ENCODE peak calls at places on chromosome 5, in seven cellular contexts. E, L, H, R, S, C and B are unnamed samples.

GRCh38 chr5:157212307-157212706 is 31.7 kb downstream of the ITK start:
- DNase-seq in E (no peak), L (no peak), H (no peak), R (no peak), S (no peak), C (no peak), B (no peak)

GRCh38 chr5:20359377-20359776 is 371.4 kb upstream of the CDH18 start:
- DNase-seq in E (peak), L (no peak), H (no peak), R (no peak), S (no peak), C (no peak), B (no peak)

GRCh38 chr5:174022384-174023095 is 23.0 kb upstream of the NSG2 start:
- DNase-seq in E (no peak), L (no peak), H (no peak), R (no peak), S (no peak), C (no peak), B (peak)

GRCh38 chr5:8683528-8683927 is 814.6 kb downstream of the MTRR start:
- DNase-seq in E (no peak), L (no peak), H (no peak), R (no peak), S (no peak), C (no peak), B (no peak)

GRCh38 chr5:122182491-122182921 is 53.2 kb downstream of the ZNF474 start:
- DNase-seq in E (peak), L (peak), H (no peak), R (no peak), S (no peak), C (no peak), B (peak)

GRCh38 chr5:21709766-21710165 is 1143.4 kb downstream of the CDH12 start:
- DNase-seq in E (no peak), L (no peak), H (no peak), R (no peak), S (no peak), C (no peak), B (no peak)

GRCh38 chr5:179240561-179240960 is 104.7 kb downstream of the ADAMTS2 start:
- DNase-seq in E (no peak), L (no peak), H (no peak), R (no peak), S (no peak), C (no peak), B (no peak)

GRCh38 chr5:95709967-95710650 is 21.0 kb upstream of the RHOBTB3 start:
- DNase-seq in E (no peak), L (no peak), H (no peak), R (no peak), S (no peak), C (no peak), B (peak)

GRCh38 chr5:71658916-71659661 is 60.0 kb upstream of the CARTPT start:
- DNase-seq in E (peak), L (peak), H (no peak), R (no peak), S (no peak), C (no peak), B (no peak)

GRCh38 chr5:10836991-10837390 is 76.0 kb upstream of the DAP start:
- DNase-seq in E (no peak), L (peak), H (no peak), R (no peak), S (no peak), C (no peak), B (peak)

GRCh38 chr5:14932902-14933475 is 61.4 kb upstream of the ANKH start:
- DNase-seq in E (no peak), L (no peak), H (no peak), R (no peak), S (no peak), C (no peak), B (no peak)

GRCh38 chr5:139844472-139845145 is 49.0 kb downstream of the PSD2 start:
- DNase-seq in E (peak), L (peak), H (peak), R (peak), S (peak), C (peak), B (peak)

GRCh38 chr5:77638204-77638762 is at the start of gene OTP:
- DNase-seq in E (no peak), L (no peak), H (no peak), R (no peak), S (no peak), C (no peak), B (no peak)

GRCh38 chr5:132674671-132675506 is 1.1 kb downstream of the IL4 start:
- DNase-seq in E (peak), L (peak), H (no peak), R (no peak), S (no peak), C (no peak), B (peak)

GRCh38 chr5:149583394-149583793 is 2.1 kb downstream of the ARHGEF37 start:
- DNase-seq in E (peak), L (peak), H (no peak), R (no peak), S (no peak), C (no peak), B (no peak)

GRCh38 chr5:14298126-14298847 is 155.1 kb downstream of the TRIO start:
- DNase-seq in E (peak), L (peak), H (no peak), R (no peak), S (no peak), C (no peak), B (no peak)

GRCh38 chr5:38468202-38468656 is 88.2 kb downstream of the LIFR start:
- DNase-seq in E (peak), L (peak), H (no peak), R (no peak), S (no peak), C (no peak), B (peak)

GRCh38 chr5:16992006-16992405 is 55.9 kb upstream of the MYO10 start:
- DNase-seq in E (peak), L (peak), H (no peak), R (no peak), S (no peak), C (no peak), B (no peak)

GRCh38 chr5:151670953-151671636 is 15.6 kb downstream of the SPARC start:
- DNase-seq in E (peak), L (peak), H (no peak), R (no peak), S (no peak), C (no peak), B (no peak)

GRCh38 chr5:133848306-133848924 is 120.0 kb downstream of the C5orf15 start:
- DNase-seq in E (peak), L (no peak), H (no peak), R (no peak), S (no peak), C (no peak), B (no peak)

GRCh38 chr5:102901821-102902448 is 146.8 kb downstream of the PAM start:
- DNase-seq in E (peak), L (peak), H (no peak), R (no peak), S (no peak), C (no peak), B (no peak)

GRCh38 chr5:58072202-58072791 is 387.6 kb downstream of the PLK2 start:
- DNase-seq in E (peak), L (no peak), H (no peak), R (no peak), S (no peak), C (no peak), B (peak)

GRCh38 chr5:62282951-62283446 is 23.0 kb upstream of the KIF2A start:
- DNase-seq in E (peak), L (no peak), H (no peak), R (no peak), S (no peak), C (no peak), B (no peak)

GRCh38 chr5:175195698-175196656 is 248.0 kb downstream of the DRD1 start:
- DNase-seq in E (peak), L (peak), H (no peak), R (no peak), S (no peak), C (peak), B (no peak)

GRCh38 chr5:107808671-107809137 is 138.0 kb upstream of the EFNA5 start:
- DNase-seq in E (peak), L (no peak), H (no peak), R (no peak), S (no peak), C (peak), B (no peak)

GRCh38 chr5:27810458-27810857 is 772.1 kb upstream of the CDH9 start:
- DNase-seq in E (no peak), L (no peak), H (no peak), R (no peak), S (no peak), C (no peak), B (no peak)

GRCh38 chr5:126927424-126927823 is 102.9 kb downstream of the MARCHF3 start:
- DNase-seq in E (no peak), L (no peak), H (peak), R (no peak), S (no peak), C (no peak), B (no peak)

GRCh38 chr5:109063223-109063622 is 315.5 kb downstream of the FER start:
- DNase-seq in E (no peak), L (peak), H (no peak), R (no peak), S (no peak), C (no peak), B (no peak)

GRCh38 chr5:1808466-1808865 is 7.3 kb downstream of the NDUFS6 start:
- DNase-seq in E (peak), L (peak), H (no peak), R (no peak), S (no peak), C (no peak), B (no peak)

GRCh38 chr5:180602481-180603075 is 11.3 kb upstream of the SCGB3A1 start:
- DNase-seq in E (no peak), L (no peak), H (no peak), R (no peak), S (no peak), C (peak), B (no peak)